ENCODE peak calls at places on chromosomes 12 and 14, in five cellular contexts. F is AG10803, J is dorsolateral prefrontal cortex, G is endodermal cell, V is mucosa of descending colon. Q is an unnamed sample.

GRCh38 chr12:103647267-103647666 is 60.2 kb downstream of the STAB2 start:
- DNase-seq in G (no peak), J (no peak), V (no peak), F (peak; percentile 72), Q (no peak)

GRCh38 chr14:69532561-69533335 is 41.9 kb downstream of the CCDC177 start:
- DNase-seq in G (no peak), J (no peak), V (no peak), F (no peak), Q (no peak)

GRCh38 chr12:1583421-1584078 is 10.8 kb downstream of the FBXL14 start:
- DNase-seq in G (peak; percentile 89), J (peak; percentile 65), F (peak; percentile 91), V (no peak), Q (peak; percentile 45)

GRCh38 chr14:72892879-72893635 is 844 bp downstream of the DPF3 start:
- DNase-seq in G (peak; percentile 74), V (peak; percentile 63), J (peak; percentile 68), F (no peak), Q (no peak)

GRCh38 chr14:28766505-28767238 is at the start of gene FOXG1:
- DNase-seq in G (peak; percentile 89), J (peak; percentile 83), V (no peak), F (peak; percentile 44), Q (no peak)

GRCh38 chr12:69779928-69780327 is 41.3 kb downstream of the RAB3IP start:
- DNase-seq in V (no peak), F (peak; percentile 11), J (no peak), G (peak; percentile 94), Q (no peak)

GRCh38 chr14:49679271-49679670 is 8.7 kb downstream of the POLE2 start:
- DNase-seq in V (no peak), J (no peak), F (no peak), G (no peak), Q (no peak)

GRCh38 chr12:116881325-116881866 is at the start of gene HRK:
- DNase-seq in J (no peak), V (no peak), G (peak; percentile 86), F (no peak), Q (no peak)

GRCh38 chr12:116734156-116734768 is 3.6 kb downstream of the SPRING1 start:
- DNase-seq in F (no peak), V (no peak), G (peak; percentile 10), J (no peak), Q (no peak)

GRCh38 chr14:65421201-65421981 is 8.9 kb downstream of the FUT8 start:
- DNase-seq in J (no peak), G (no peak), F (peak; percentile 89), V (no peak), Q (no peak)

GRCh38 chr12:57934804-57935203 is 6.6 kb upstream of the ATP23 start:
- DNase-seq in G (no peak), F (no peak), J (no peak), V (no peak), Q (no peak)

GRCh38 chr12:50263832-50264231 is 19.5 kb downstream of the LIMA1 start:
- DNase-seq in F (no peak), G (no peak), V (no peak), J (no peak), Q (no peak)

GRCh38 chr12:131831635-131832041 is 3.4 kb downstream of the MMP17 start:
- DNase-seq in V (no peak), G (no peak), F (peak; percentile 94), J (no peak), Q (no peak)

GRCh38 chr14:71320734-71321555 is 413.7 kb downstream of the PCNX1 start:
- DNase-seq in J (peak; percentile 73), G (peak; percentile 81), V (peak; percentile 83), F (peak; percentile 66), Q (peak; percentile 59)

DNA sequence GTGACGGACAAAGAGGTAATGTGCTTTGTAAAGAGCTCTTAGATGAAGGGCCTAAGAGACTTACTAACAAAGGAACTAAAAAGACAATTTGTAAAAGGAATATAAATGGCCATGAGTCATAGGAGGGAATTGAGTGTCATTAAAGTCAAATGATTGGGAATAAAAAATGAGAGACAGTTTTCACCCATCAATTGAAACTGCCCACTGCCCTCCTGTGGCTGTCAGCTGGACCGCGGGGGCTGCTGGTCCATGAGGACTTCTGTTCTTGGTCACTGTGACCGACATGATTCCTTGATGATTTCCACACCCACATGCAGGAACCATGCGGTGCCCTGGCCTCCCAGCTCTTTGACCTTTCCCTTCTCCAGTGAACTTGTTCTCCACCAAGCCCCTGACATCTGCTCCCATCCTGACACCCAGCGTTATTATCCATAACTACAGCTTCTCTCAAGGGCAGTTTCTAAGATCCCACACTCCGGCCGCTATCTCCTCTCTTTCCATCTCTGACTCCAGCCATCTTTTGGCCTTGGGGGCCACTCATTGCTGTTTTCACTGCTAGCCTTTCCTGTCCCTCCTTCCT is 48.4 kb downstream of the C12orf75 start:
- DNase-seq in G (peak; percentile 68), V (no peak), F (no peak), J (no peak), Q (no peak)
- TF ChIP-seq CTCF in G (peak; percentile 62), V (no peak), F (peak; percentile 25), J (no peak), Q (no peak)

DNA sequence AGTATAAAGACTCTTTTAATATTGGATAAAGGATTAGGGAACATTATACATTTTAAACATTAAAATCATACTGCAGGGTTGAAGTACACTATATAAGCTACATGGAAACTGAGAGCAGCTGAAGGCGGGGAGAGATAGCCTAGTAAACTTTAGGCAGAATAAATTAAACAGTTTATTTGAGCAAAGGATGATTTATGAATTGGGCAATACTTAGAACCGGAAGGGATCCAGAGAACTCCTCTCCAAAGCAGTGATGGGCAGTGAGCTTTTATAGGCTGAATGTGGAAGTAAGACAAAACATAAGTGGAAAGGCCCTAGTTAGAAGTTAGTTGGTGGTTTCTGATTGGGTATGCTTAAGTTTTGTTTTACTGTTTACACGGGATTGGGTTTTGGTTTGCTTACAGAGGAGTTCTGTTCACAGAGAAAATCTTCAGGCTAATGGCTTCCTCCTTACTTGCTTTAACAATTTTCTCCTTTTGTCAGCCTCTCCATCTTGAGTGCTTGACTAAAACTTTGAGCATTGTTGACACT is 18.9 kb downstream of the LEMD3 start:
- DNase-seq in J (no peak), G (no peak), V (no peak), F (no peak), Q (no peak)
- H3K4me3 ChIP-seq in J (no peak overlapping the region), G (peak overlapping the region; percentile 42), V (no peak overlapping the region), F (no peak overlapping the region), Q (no peak overlapping the region)

DNA sequence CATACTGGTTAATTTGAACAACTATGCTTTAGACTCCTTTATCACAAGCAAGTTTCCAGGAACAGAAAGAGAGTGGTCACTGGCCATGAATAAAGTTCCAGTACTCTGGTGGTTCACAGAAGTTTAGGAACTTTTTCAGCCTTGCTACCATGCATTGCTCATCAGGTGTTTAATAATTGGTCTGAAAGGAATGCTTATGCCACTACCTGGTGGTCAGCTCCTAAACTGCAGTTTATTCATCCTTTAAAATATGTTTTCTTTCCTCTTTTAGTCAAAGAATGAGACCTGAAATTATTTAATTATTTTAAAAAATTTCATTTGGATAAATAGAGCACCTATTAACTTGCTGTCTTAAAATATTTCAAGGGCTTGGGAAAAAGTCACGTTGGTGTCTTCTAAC is 260.1 kb upstream of the OR4E1 start:
- DNase-seq in F (no peak), G (no peak), V (no peak), J (no peak), Q (no peak)
- TF ChIP-seq CTCF in F (no peak), G (peak; percentile 65), V (no peak), J (no peak), Q (peak; percentile 58)

DNA sequence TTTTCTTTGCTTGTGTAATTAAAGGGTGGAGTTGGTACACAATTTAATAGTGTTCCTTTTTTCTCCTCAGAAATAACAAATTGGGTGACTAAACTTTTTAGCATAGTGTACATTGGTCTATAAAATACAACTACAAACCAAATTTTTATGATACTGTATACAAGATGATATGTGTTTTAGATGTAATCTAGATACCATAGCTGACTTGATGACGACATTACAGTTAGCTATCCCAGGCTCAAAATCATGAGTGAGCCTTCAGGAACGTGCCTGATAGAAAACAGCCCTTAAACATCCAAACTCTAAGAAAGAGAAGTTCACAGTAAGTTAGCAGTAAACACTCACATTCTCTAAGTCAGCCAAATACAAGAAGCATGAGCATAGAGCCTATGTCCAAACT is 99.0 kb upstream of the SSTR1 start:
- DNase-seq in V (no peak), F (peak; percentile 92), J (no peak), G (no peak), Q (no peak)
- H3K4me3 ChIP-seq in V (no peak overlapping the region), F (no peak overlapping the region), J (no peak overlapping the region), G (no peak overlapping the region), Q (no peak overlapping the region)

GRCh38 chr12:124928912-124929530 is 14.6 kb upstream of the UBC start:
- DNase-seq in J (no peak), V (peak; percentile 35), G (peak; percentile 58), F (no peak), Q (no peak)
- TF ChIP-seq CTCF in J (no peak), V (no peak), G (no peak), F (no peak), Q (no peak)

DNA sequence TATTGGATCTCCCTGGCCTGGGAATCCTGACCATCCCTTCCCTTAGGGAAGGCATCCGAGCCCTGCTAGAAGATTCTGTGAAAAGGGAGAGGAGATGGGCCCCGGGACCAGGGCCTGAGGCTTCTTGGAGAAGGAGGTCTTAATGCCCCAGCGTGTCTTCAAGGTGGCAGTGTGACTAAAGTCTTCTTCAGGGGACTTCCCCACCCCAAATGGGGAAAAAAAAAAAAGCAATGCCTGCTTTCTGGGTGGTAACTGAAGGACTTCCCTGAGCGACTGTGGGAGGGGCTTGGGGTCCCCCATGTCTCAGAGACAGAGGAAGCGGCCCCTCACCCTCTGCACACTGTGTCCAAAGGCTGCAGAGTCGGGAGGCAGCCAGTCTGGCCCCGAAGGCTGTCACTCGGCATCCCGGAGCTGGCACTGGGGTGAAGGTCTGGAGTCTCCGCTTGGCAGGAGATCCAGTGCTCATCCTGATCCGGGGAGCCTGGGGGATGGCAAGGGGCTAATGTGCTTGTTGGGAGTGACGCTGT is 7.8 kb upstream of the PGF start:
- DNase-seq in G (no peak), J (no peak), V (no peak), F (no peak), Q (no peak)
- H3K4me3 ChIP-seq in G (no peak overlapping the region), J (no peak overlapping the region), V (no peak overlapping the region), F (no peak overlapping the region), Q (no peak overlapping the region)

GRCh38 chr12:93025145-93026103 is 96.3 kb upstream of the EEA1 start:
- DNase-seq in V (no peak), F (peak; percentile 70), G (no peak), J (no peak), Q (no peak)
- TF ChIP-seq CTCF in V (no peak), F (peak; percentile 82), G (peak; percentile 82), J (peak; percentile 50), Q (no peak)

GRCh38 chr12:120230326-120230973 is 29.5 kb upstream of the RPLP0 start:
- DNase-seq in G (peak; percentile 100), V (no peak), F (peak; percentile 91), J (no peak), Q (no peak)
- H3K4me3 ChIP-seq in G (peak overlapping the region; percentile 75), V (no peak overlapping the region), F (peak overlapping the region; percentile 34), J (no peak overlapping the region), Q (no peak overlapping the region)

Q was measured in CD8-positive, alpha-beta T cell.